ENCODE peak calls at places on chromosomes 12 and 14, in nine cellular contexts. T is activated T-helper 1 cell treated with Interleukin-2 at 50 U/mL for 16 hours; H is tibial artery; D is Caki2; A is caudate nucleus; O is nephron progenitor cell; J is sigmoid colon; E is naive thymus-derived CD8-positive, alpha-beta T cell; F is frontal cortex. P is an unnamed sample.

GRCh38 chr12:62914443-62914909 is 20.5 kb downstream of the PPM1H start:
- DNase-seq in T (no peak), H (no peak), D (no peak), A (no peak), O (no peak), J (no peak), E (no peak), F (no peak), P (no peak)

GRCh38 chr14:65329911-65330310 is 82.6 kb upstream of the FUT8 start:
- DNase-seq in T (no peak), H (no peak), D (no peak), A (no peak), O (no peak), J (no peak), E (no peak), F (no peak), P (no peak)

GRCh38 chr12:96513681-96514080 is 24.3 kb downstream of the CFAP54 start:
- DNase-seq in T (no peak), H (no peak), D (peak), A (no peak), O (no peak), J (no peak), E (no peak), F (no peak), P (no peak)

GRCh38 chr12:87853448-87854003 is 175.7 kb downstream of the C12orf50 start:
- DNase-seq in T (no peak), H (no peak), D (no peak), A (no peak), O (no peak), J (no peak), E (no peak), F (no peak), P (no peak)

GRCh38 chr12:132188451-132189298 is 44.4 kb downstream of the NOC4L start:
- DNase-seq in T (no peak), H (no peak), D (no peak), A (no peak), O (no peak), J (no peak), E (peak), F (no peak), P (no peak)

GRCh38 chr14:20683125-20683895 is 1.1 kb upstream of the RNASE4 start:
- DNase-seq in T (peak), H (peak), D (peak), A (peak), O (peak), J (peak), E (peak), F (peak), P (peak)

GRCh38 chr12:112381898-112382796 is at the start of gene HECTD4:
- DNase-seq in T (peak), H (peak), D (peak), A (peak), O (peak), J (peak), E (peak), F (peak), P (peak)

GRCh38 chr12:62435337-62436163 is 31.1 kb upstream of the MON2 start:
- DNase-seq in T (no peak), H (peak), D (peak), A (peak), O (peak), J (peak), E (peak), F (peak), P (peak)

GRCh38 chr12:110370732-110371141 is 32.8 kb downstream of the ANAPC7 start:
- DNase-seq in T (no peak), H (no peak), D (no peak), A (no peak), O (no peak), J (no peak), E (no peak), F (no peak), P (no peak)

GRCh38 chr14:83556746-83557460 is 1973.0 kb upstream of the FLRT2 start:
- DNase-seq in T (no peak), H (no peak), D (peak), A (no peak), O (no peak), J (no peak), E (no peak), F (no peak), P (peak)

GRCh38 chr12:111788178-111788654 is 21.5 kb downstream of the ALDH2 start:
- DNase-seq in T (no peak), H (no peak), D (no peak), A (no peak), O (no peak), J (peak), E (no peak), F (no peak), P (peak)

GRCh38 chr14:86766469-86766868 is 1226.5 kb downstream of the GALC start:
- DNase-seq in T (no peak), H (no peak), D (no peak), A (no peak), O (no peak), J (no peak), E (no peak), F (no peak), P (peak)

GRCh38 chr12:20629414-20630156 is 65.5 kb upstream of the SLCO1C1 start:
- DNase-seq in T (no peak), H (peak), D (peak), A (no peak), O (no peak), J (no peak), E (no peak), F (no peak), P (peak)

GRCh38 chr14:21334202-21334906 is 49.5 kb downstream of the SUPT16H start:
- DNase-seq in T (no peak), H (no peak), D (peak), A (no peak), O (no peak), J (no peak), E (no peak), F (no peak), P (no peak)

GRCh38 chr12:98151984-98152383 is 363.4 kb upstream of the TMPO start:
- DNase-seq in T (no peak), H (no peak), D (no peak), A (no peak), O (no peak), J (no peak), E (no peak), F (no peak), P (no peak)

GRCh38 chr12:22981711-22982110 is 356.7 kb downstream of the ETNK1 start:
- DNase-seq in T (no peak), H (no peak), D (no peak), A (no peak), O (no peak), J (no peak), E (no peak), F (no peak), P (peak)

GRCh38 chr14:39395555-39396254 is 36.5 kb downstream of the FBXO33 start:
- DNase-seq in T (no peak), H (no peak), D (no peak), A (no peak), O (no peak), J (no peak), E (no peak), F (no peak), P (no peak)

GRCh38 chr12:40058721-40059190 is 47.1 kb downstream of the SLC2A13 start:
- DNase-seq in T (no peak), H (no peak), D (no peak), A (no peak), O (no peak), J (no peak), E (no peak), F (no peak), P (peak)

GRCh38 chr14:36690301-36691020 is 28.8 kb downstream of the PAX9 start:
- DNase-seq in T (no peak), H (no peak), D (peak), A (no peak), O (no peak), J (no peak), E (no peak), F (no peak), P (no peak)

GRCh38 chr14:20606190-20606901 is 15.2 kb upstream of the RNASE12 start:
- DNase-seq in T (no peak), H (no peak), D (no peak), A (peak), O (peak), J (no peak), E (no peak), F (no peak), P (peak)

GRCh38 chr12:79255326-79255725 is 390.8 kb downstream of the SYT1 start:
- DNase-seq in T (no peak), H (no peak), D (no peak), A (no peak), O (no peak), J (no peak), E (no peak), F (no peak), P (no peak)

GRCh38 chr14:74501135-74501614 is 7.6 kb downstream of the ISCA2 start:
- DNase-seq in T (no peak), H (peak), D (peak), A (no peak), O (peak), J (peak), E (no peak), F (peak), P (peak)

GRCh38 chr14:73610692-73611091 is 1.6 kb upstream of the ACOT6 start:
- DNase-seq in T (no peak), H (no peak), D (no peak), A (no peak), O (no peak), J (no peak), E (no peak), F (no peak), P (peak)

GRCh38 chr14:37579250-37579649 is 15.8 kb downstream of the FOXA1 start:
- DNase-seq in T (no peak), H (no peak), D (no peak), A (no peak), O (peak), J (no peak), E (no peak), F (no peak), P (no peak)

GRCh38 chr14:22883191-22883976 is at the start of gene REM2:
- DNase-seq in T (no peak), H (no peak), D (no peak), A (no peak), O (peak), J (no peak), E (no peak), F (no peak), P (no peak)

GRCh38 chr12:62983594-62983993 is 48.6 kb upstream of the PPM1H start:
- DNase-seq in T (no peak), H (no peak), D (no peak), A (no peak), O (no peak), J (no peak), E (no peak), F (no peak), P (peak)

GRCh38 chr12:40942326-40942725 is 245.8 kb upstream of the PDZRN4 start:
- DNase-seq in T (no peak), H (no peak), D (no peak), A (no peak), O (no peak), J (no peak), E (no peak), F (no peak), P (peak)

GRCh38 chr12:71742998-71743397 is 11.7 kb upstream of the RAB21 start:
- DNase-seq in T (no peak), H (no peak), D (no peak), A (no peak), O (no peak), J (no peak), E (no peak), F (no peak), P (no peak)

GRCh38 chr12:51678086-51678724 is 87.2 kb downstream of the SCN8A start:
- DNase-seq in T (no peak), H (no peak), D (peak), A (no peak), O (peak), J (no peak), E (peak), F (peak), P (peak)

GRCh38 chr12:39587247-39587646 is 32.4 kb downstream of the ABCD2 start:
- DNase-seq in T (no peak), H (no peak), D (no peak), A (no peak), O (no peak), J (no peak), E (peak), F (no peak), P (no peak)

GRCh38 chr14:55019968-55020554 is 6.8 kb downstream of the WDHD1 start:
- DNase-seq in T (no peak), H (no peak), D (no peak), A (no peak), O (no peak), J (no peak), E (no peak), F (no peak), P (no peak)

GRCh38 chr12:100234591-100235304 is 32.1 kb downstream of the DEPDC4 start:
- DNase-seq in T (no peak), H (no peak), D (peak), A (no peak), O (no peak), J (no peak), E (peak), F (peak), P (peak)

GRCh38 chr14:78902010-78902623 is 731.9 kb downstream of the NRXN3 start:
- DNase-seq in T (no peak), H (no peak), D (no peak), A (peak), O (peak), J (no peak), E (no peak), F (no peak), P (peak)

GRCh38 chr14:93007225-93007997 is 84.5 kb downstream of the CHGA start:
- DNase-seq in T (no peak), H (peak), D (peak), A (no peak), O (no peak), J (peak), E (no peak), F (peak), P (peak)

P was measured in myocyte.